ENCODE peak calls at places on chromosomes 2 and 18, in nine cellular contexts. P is A172, B is skeletal muscle cell, Y is mesenteric fat pad, V is NCI-H82, G is AG04450, O is GM13976, E is KG1, H is cardiac muscle cell. L is an unnamed sample.

GRCh38 chr2:174593574-174594203 is 3.9 kb downstream of the WIPF1 start:
- DNase-seq in P (peak), B (no peak), Y (no peak), V (no peak), G (no peak), O (peak), E (peak), H (peak), L (peak)

GRCh38 chr2:209441541-209441940 is 17.7 kb downstream of the MAP2 start:
- DNase-seq in P (no peak), B (no peak), Y (no peak), V (no peak), G (no peak), O (no peak), E (no peak), H (peak), L (no peak)

GRCh38 chr18:36440614-36441013 is 143.1 kb downstream of the FHOD3 start:
- DNase-seq in P (peak), B (no peak), Y (no peak), V (no peak), G (no peak), O (no peak), E (no peak), H (no peak), L (no peak)

GRCh38 chr18:44080054-44080453 is 600.6 kb upstream of the SETBP1 start:
- DNase-seq in P (no peak), B (no peak), Y (no peak), V (no peak), G (no peak), O (no peak), E (no peak), H (peak), L (no peak)

GRCh38 chr2:223054193-223054781 is 2.3 kb downstream of the KCNE4 start:
- DNase-seq in P (no peak), B (no peak), Y (no peak), V (no peak), G (no peak), O (no peak), E (no peak), H (peak), L (no peak)

GRCh38 chr2:33047939-33048338 is 101.2 kb downstream of the LTBP1 start:
- DNase-seq in P (no peak), B (no peak), Y (no peak), V (no peak), G (no peak), O (no peak), E (no peak), H (no peak), L (no peak)

GRCh38 chr2:207390302-207391095 is 139.3 kb upstream of the CREB1 start:
- DNase-seq in P (no peak), B (no peak), Y (no peak), V (no peak), G (no peak), O (no peak), E (no peak), H (no peak), L (no peak)

GRCh38 chr18:23862071-23862470 is 152.5 kb upstream of the TTC39C start:
- DNase-seq in P (peak), B (peak), Y (no peak), V (no peak), G (peak), O (no peak), E (peak), H (peak), L (no peak)

GRCh38 chr2:219041252-219041651 is at the start of gene CFAP65:
- DNase-seq in P (peak), B (peak), Y (peak), V (peak), G (peak), O (no peak), E (no peak), H (peak), L (no peak)

GRCh38 chr2:64652231-64653173 is 1.2 kb downstream of the SERTAD2 start:
- DNase-seq in P (peak), B (no peak), Y (no peak), V (peak), G (no peak), O (no peak), E (no peak), H (peak), L (peak)

GRCh38 chr2:101729521-101730190 is 32.1 kb downstream of the MAP4K4 start:
- DNase-seq in P (no peak), B (no peak), Y (no peak), V (no peak), G (no peak), O (no peak), E (no peak), H (no peak), L (no peak)

GRCh38 chr2:223051580-223052375 is at the start of gene KCNE4:
- DNase-seq in P (no peak), B (peak), Y (no peak), V (peak), G (no peak), O (no peak), E (no peak), H (peak), L (no peak)

GRCh38 chr2:191539068-191539467 is 138.9 kb upstream of the NABP1 start:
- DNase-seq in P (peak), B (no peak), Y (no peak), V (peak), G (no peak), O (no peak), E (peak), H (peak), L (peak)

GRCh38 chr2:137705296-137705695 is 259.0 kb upstream of the HNMT start:
- DNase-seq in P (no peak), B (no peak), Y (no peak), V (no peak), G (no peak), O (no peak), E (no peak), H (no peak), L (no peak)

GRCh38 chr2:227783404-227784138 is 30.1 kb upstream of the CCL20 start:
- DNase-seq in P (no peak), B (no peak), Y (no peak), V (no peak), G (no peak), O (peak), E (no peak), H (no peak), L (peak)

GRCh38 chr2:38317725-38318124 is 59.3 kb downstream of the ATL2 start:
- DNase-seq in P (no peak), B (no peak), Y (no peak), V (no peak), G (no peak), O (no peak), E (no peak), H (no peak), L (no peak)

GRCh38 chr2:167550448-167550847 is 662.2 kb downstream of the XIRP2 start:
- DNase-seq in P (peak), B (no peak), Y (no peak), V (peak), G (no peak), O (peak), E (no peak), H (peak), L (peak)

GRCh38 chr2:112679484-112679883 is 33.7 kb downstream of the SLC20A1 start:
- DNase-seq in P (peak), B (no peak), Y (peak), V (no peak), G (no peak), O (no peak), E (no peak), H (no peak), L (no peak)

GRCh38 chr2:56444339-56444738 is 260.5 kb downstream of the CCDC85A start:
- DNase-seq in P (peak), B (peak), Y (no peak), V (peak), G (no peak), O (no peak), E (no peak), H (no peak), L (no peak)

GRCh38 chr18:32349728-32350395 is 120.8 kb downstream of the GAREM1 start:
- DNase-seq in P (peak), B (peak), Y (no peak), V (no peak), G (peak), O (no peak), E (no peak), H (peak), L (no peak)

GRCh38 chr18:478679-479078 is 21.8 kb downstream of the COLEC12 start:
- DNase-seq in P (no peak), B (peak), Y (no peak), V (no peak), G (no peak), O (no peak), E (no peak), H (peak), L (no peak)

GRCh38 chr2:75200140-75200985 is 1.0 kb upstream of the TACR1 start:
- DNase-seq in P (peak), B (no peak), Y (no peak), V (peak), G (no peak), O (peak), E (no peak), H (peak), L (no peak)